ENCODE peak calls at places on chromosome 15, in eight cellular contexts. N is A549, L is heart left ventricle, J is lower lobe of right lung, K is WERI-Rb-1, S is right lobe of liver, T is breast epithelium, Y is left lung. Z is an unnamed sample.

GRCh38 chr15:78301813-78302212 is 2.4 kb upstream of the SKIC8 start:
- DNase-seq in S (no peak), L (no peak), T (no peak), J (no peak), N (no peak), K (no peak), Y (no peak), Z (no peak)

GRCh38 chr15:41971893-41972340 is 440 bp downstream of the EHD4 start:
- DNase-seq in Y (no peak), L (no peak), J (no peak), S (no peak), T (no peak), K (peak), N (no peak), Z (peak)

GRCh38 chr15:62459875-62460274 is 294.8 kb upstream of the C2CD4B start:
- DNase-seq in J (no peak), L (no peak), Y (no peak), K (no peak), S (no peak), T (no peak), N (no peak), Z (no peak)

GRCh38 chr15:51243774-51244173 is 94.6 kb downstream of the CYP19A1 start:
- DNase-seq in N (no peak), L (no peak), Y (no peak), T (no peak), K (no peak), J (no peak), S (no peak), Z (no peak)

GRCh38 chr15:61834076-61834697 is 226.1 kb downstream of the VPS13C start:
- DNase-seq in J (peak), Y (peak), T (peak), S (peak), L (peak), K (peak), N (peak), Z (peak)

GRCh38 chr15:90915808-90916440 is 12.8 kb downstream of the MAN2A2 start:
- DNase-seq in Y (peak), N (no peak), S (peak), L (peak), T (no peak), K (no peak), J (peak), Z (peak)

GRCh38 chr15:100114100-100114499 is 227.7 kb downstream of the ADAMTS17 start:
- DNase-seq in T (no peak), N (no peak), L (peak), Y (peak), K (no peak), J (no peak), S (peak), Z (peak)

GRCh38 chr15:98146031-98146430 is 185.5 kb downstream of the ARRDC4 start:
- DNase-seq in K (no peak), L (no peak), T (no peak), Y (no peak), S (no peak), N (no peak), J (no peak), Z (no peak)

GRCh38 chr15:67196672-67197363 is 57.6 kb downstream of the AAGAB start:
- DNase-seq in Y (no peak), N (peak), K (no peak), L (no peak), J (no peak), S (no peak), T (no peak), Z (no peak)

GRCh38 chr15:84783493-84784251 is 33.5 kb upstream of the ALPK3 start:
- DNase-seq in N (no peak), J (no peak), K (no peak), Y (no peak), L (no peak), S (no peak), T (no peak), Z (no peak)
- TF ChIP-seq CTCF in N (no peak), J (no peak), K (no peak), Y (no peak), L (no peak), S (no peak), T (no peak), Z (no peak)

GRCh38 chr15:59437473-59437776 is 561 bp upstream of the FAM81A start:
- DNase-seq in J (no peak), T (no peak), L (peak), K (no peak), N (no peak), Y (no peak), S (no peak), Z (no peak)

GRCh38 chr15:59437777-59438574 is at the start of gene FAM81A:
- DNase-seq in K (peak), Y (peak), T (peak), L (peak), J (peak), N (peak), S (peak), Z (peak)

GRCh38 chr15:59434481-59434880 is 3.5 kb upstream of the FAM81A start:
- DNase-seq in J (no peak), S (no peak), N (no peak), T (no peak), L (no peak), K (no peak), Y (no peak), Z (no peak)

GRCh38 chr15:59438891-59439290 is 905 bp downstream of the FAM81A start:
- DNase-seq in L (no peak), K (no peak), N (peak), T (no peak), J (no peak), Y (no peak), S (no peak), Z (no peak)

DNA sequence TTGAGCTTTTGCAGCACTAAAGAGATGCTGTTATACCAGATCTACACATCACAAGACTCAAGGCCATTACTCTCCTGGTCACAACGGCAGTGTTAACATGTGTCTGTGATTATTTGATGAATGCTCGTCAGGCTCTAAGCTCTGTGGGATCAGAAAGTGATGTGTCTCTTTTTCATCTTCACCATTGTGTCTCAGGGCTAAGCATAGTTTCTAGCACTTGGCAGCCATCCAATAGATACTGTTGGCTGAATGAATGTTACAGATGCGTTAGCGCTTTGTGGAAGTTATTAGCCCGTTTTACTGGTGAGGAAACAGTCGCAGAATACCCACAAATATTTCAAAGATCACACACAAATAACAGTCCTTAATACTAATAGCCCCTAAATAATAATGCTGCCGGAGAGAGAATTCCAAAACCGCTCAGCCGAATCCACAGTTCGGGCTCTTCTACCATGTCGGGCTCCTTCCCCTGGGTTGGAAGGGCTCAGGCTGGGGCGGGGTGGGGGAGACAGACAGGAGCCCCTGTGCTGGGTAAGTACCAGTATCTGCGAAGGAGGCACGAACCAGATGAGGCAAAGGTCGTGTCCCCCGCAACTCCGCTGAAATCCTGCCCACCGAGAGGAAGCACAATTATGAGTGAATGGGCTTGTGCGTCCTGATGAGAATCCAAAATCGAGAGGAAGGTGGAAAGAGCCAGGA is 1.1 kb upstream of the FAM81A start:
- DNase-seq in Y (no peak), K (no peak), T (no peak), N (no peak), J (no peak), S (no peak), L (peak), Z (no peak)
- H3K4me3 ChIP-seq in Y (no peak), K (peak), T (peak), N (peak), J (peak), S (no peak), L (peak), Z (no peak)

GRCh38 chr15:81235781-81236507 is 39.3 kb downstream of the IL16 start:
- DNase-seq in Y (peak), T (no peak), N (peak), J (no peak), L (no peak), S (no peak), K (no peak), Z (no peak)
- H3K27ac ChIP-seq in Y (peak), T (peak), N (no peak), J (peak), L (peak), S (no peak), K (no peak), Z (no peak)

GRCh38 chr15:60212536-60212935 is 185.2 kb downstream of the ANXA2 start:
- DNase-seq in L (no peak), K (no peak), N (peak), S (no peak), J (no peak), Y (no peak), T (no peak), Z (no peak)

GRCh38 chr15:60213377-60214010 is 184.3 kb downstream of the ANXA2 start:
- DNase-seq in N (no peak), Y (no peak), J (no peak), L (no peak), S (no peak), T (no peak), K (no peak), Z (no peak)

GRCh38 chr15:60217161-60217560 is 180.6 kb downstream of the ANXA2 start:
- DNase-seq in T (no peak), N (no peak), J (no peak), L (no peak), Y (no peak), K (no peak), S (no peak), Z (no peak)

GRCh38 chr15:60214201-60214600 is 183.6 kb downstream of the ANXA2 start:
- DNase-seq in Y (no peak), J (no peak), S (no peak), L (no peak), N (no peak), K (no peak), T (no peak), Z (no peak)

DNA sequence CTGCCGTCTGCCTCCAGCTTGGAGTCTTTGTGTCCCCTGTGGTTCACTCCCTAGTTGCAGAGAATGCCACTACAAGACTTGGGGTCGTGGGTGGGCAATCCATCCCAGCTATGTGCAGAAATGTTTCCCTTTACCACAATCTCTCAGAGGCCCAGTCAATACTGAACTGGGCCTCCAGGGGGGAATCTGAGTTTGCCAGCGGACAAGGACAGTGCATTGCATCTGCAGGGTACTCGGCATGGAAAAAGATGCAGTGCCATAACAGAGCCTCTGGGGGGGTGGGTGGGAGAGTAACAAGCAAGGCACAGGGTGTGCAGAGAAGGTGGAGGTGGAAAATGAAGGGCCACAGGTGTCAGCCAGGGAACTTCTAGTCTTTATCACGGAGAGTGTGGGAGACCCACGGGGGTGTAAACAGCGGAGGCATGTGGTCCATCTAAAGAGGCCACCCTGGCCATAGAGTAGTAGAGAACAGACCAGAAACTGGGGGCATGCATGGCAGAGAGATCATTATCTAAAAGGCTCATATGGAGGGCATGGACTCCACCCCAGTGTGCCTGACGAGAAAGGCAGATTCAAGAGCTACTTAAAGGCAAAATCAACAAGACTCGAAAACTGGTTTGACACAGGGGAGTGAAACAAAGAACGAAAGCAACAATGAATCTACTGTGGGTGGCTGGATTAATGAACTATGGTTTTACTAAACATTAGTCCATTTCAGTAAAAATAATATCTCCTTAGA is 182.4 kb downstream of the ANXA2 start:
- DNase-seq in N (no peak), K (no peak), T (no peak), Y (no peak), L (no peak), J (no peak), S (no peak), Z (no peak)
- TF ChIP-seq CTCF in N (no peak), K (no peak), T (no peak), Y (no peak), L (no peak), J (no peak), S (no peak), Z (no peak)

Z was measured in pancreas.